ENCODE peak calls at places on chromosomes 1 and 21, in seven cellular contexts. L, D, V, J, O, B and Q are unnamed samples.

GRCh38 chr21:42061866-42062542 is 9.1 kb upstream of the UMODL1 start:
- DNase-seq in L (peak; percentile 89), D (no peak), V (peak; percentile 61), J (no peak), O (peak; percentile 65), B (no peak), Q (peak; percentile 45)

GRCh38 chr1:71087060-71087459 is 6.2 kb upstream of the ZRANB2 start:
- DNase-seq in L (no peak), D (no peak), V (no peak), J (no peak), O (no peak), B (no peak), Q (no peak)

GRCh38 chr1:201476670-201477344 is 7.8 kb upstream of the PHLDA3 start:
- DNase-seq in L (no peak), D (no peak), V (no peak), J (no peak), O (no peak), B (no peak), Q (no peak)

GRCh38 chr1:38941527-38942019 is at the start of gene RHBDL2:
- DNase-seq in L (no peak), D (no peak), V (no peak), J (no peak), O (no peak), B (no peak), Q (no peak)

GRCh38 chr1:59971464-59971911 is 44.9 kb upstream of the CYP2J2 start:
- DNase-seq in L (peak; percentile 79), D (peak; percentile 75), V (peak; percentile 31), J (peak; percentile 47), O (peak; percentile 14), B (peak; percentile 88), Q (peak; percentile 69)

GRCh38 chr1:8984990-8985389 is 39.3 kb downstream of the CA6 start:
- DNase-seq in L (no peak), D (no peak), V (no peak), J (no peak), O (no peak), B (no peak), Q (no peak)

GRCh38 chr21:23876925-23877558 is 1730.2 kb downstream of the MRPL39 start:
- DNase-seq in L (no peak), D (no peak), V (no peak), J (no peak), O (no peak), B (no peak), Q (no peak)

GRCh38 chr1:184818646-184819045 is 64.0 kb upstream of the EDEM3 start:
- DNase-seq in L (no peak), D (no peak), V (no peak), J (no peak), O (no peak), B (no peak), Q (no peak)

GRCh38 chr1:6960291-6960758 is 175.1 kb downstream of the CAMTA1 start:
- DNase-seq in L (no peak), D (no peak), V (no peak), J (no peak), O (no peak), B (no peak), Q (peak; percentile 70)

GRCh38 chr1:184445997-184446396 is 59.2 kb downstream of the C1orf21 start:
- DNase-seq in L (no peak), D (no peak), V (no peak), J (no peak), O (no peak), B (no peak), Q (no peak)

GRCh38 chr1:227894831-227895451 is 52.8 kb downstream of the WNT9A start:
- DNase-seq in L (no peak), D (no peak), V (no peak), J (no peak), O (no peak), B (no peak), Q (no peak)

GRCh38 chr1:23169727-23170335 is 1.2 kb upstream of the LUZP1 start:
- DNase-seq in L (no peak), D (peak; percentile 42), V (no peak), J (no peak), O (no peak), B (peak; percentile 76), Q (no peak)

GRCh38 chr1:196393742-196394141 is 214.5 kb downstream of the KCNT2 start:
- DNase-seq in L (no peak), D (no peak), V (no peak), J (no peak), O (no peak), B (no peak), Q (no peak)

GRCh38 chr1:63693956-63694607 is 79.7 kb upstream of the ROR1 start:
- DNase-seq in L (peak; percentile 10), D (peak; percentile 26), V (no peak), J (no peak), O (no peak), B (no peak), Q (no peak)

GRCh38 chr1:209585197-209585596 is 1.7 kb downstream of the CAMK1G start:
- DNase-seq in L (no peak), D (no peak), V (no peak), J (no peak), O (no peak), B (no peak), Q (no peak)

GRCh38 chr1:145988773-145989172 is 7.6 kb downstream of the TXNIP start:
- DNase-seq in L (no peak), D (no peak), V (no peak), J (peak; percentile 26), O (no peak), B (no peak), Q (no peak)

GRCh38 chr21:45998276-45998701 is 16.7 kb downstream of the COL6A1 start:
- DNase-seq in L (no peak), D (no peak), V (no peak), J (peak; percentile 33), O (no peak), B (peak; percentile 11), Q (no peak)

GRCh38 chr1:168007691-168008090 is 70.8 kb upstream of the MPC2 start:
- DNase-seq in L (no peak), D (no peak), V (no peak), J (no peak), O (no peak), B (no peak), Q (no peak)

GRCh38 chr1:186643600-186643999 is 36.6 kb downstream of the PTGS2 start:
- DNase-seq in L (no peak), D (no peak), V (no peak), J (no peak), O (no peak), B (no peak), Q (no peak)

GRCh38 chr1:160177231-160177630 is 13.1 kb upstream of the CASQ1 start:
- DNase-seq in L (no peak), D (no peak), V (no peak), J (no peak), O (no peak), B (no peak), Q (no peak)

GRCh38 chr1:181936768-181937581 is 124.5 kb downstream of the ZNF648 start:
- DNase-seq in L (peak; percentile 82), D (peak; percentile 73), V (no peak), J (no peak), O (peak; percentile 3), B (peak; percentile 72), Q (peak; percentile 93)

GRCh38 chr1:26317612-26318337 is at the start of gene CD52:
- DNase-seq in L (no peak), D (peak; percentile 82), V (peak; percentile 45), J (peak; percentile 87), O (peak; percentile 62), B (no peak), Q (no peak)

GRCh38 chr1:63787875-63788274 is 14.1 kb downstream of the ROR1 start:
- DNase-seq in L (peak; percentile 20), D (no peak), V (no peak), J (no peak), O (no peak), B (no peak), Q (no peak)

GRCh38 chr1:24679725-24680124 is 36.6 kb downstream of the SRRM1 start:
- DNase-seq in L (no peak), D (no peak), V (no peak), J (no peak), O (no peak), B (no peak), Q (no peak)

GRCh38 chr1:61640531-61641125 is 84.3 kb downstream of the TM2D1 start:
- DNase-seq in L (no peak), D (no peak), V (no peak), J (no peak), O (no peak), B (no peak), Q (peak; percentile 43)

GRCh38 chr1:84370831-84371394 is 27.4 kb upstream of the DNASE2B start:
- DNase-seq in L (peak; percentile 34), D (no peak), V (no peak), J (no peak), O (no peak), B (no peak), Q (peak; percentile 97)

GRCh38 chr21:35984654-35985366 is 75.5 kb downstream of the SETD4 start:
- DNase-seq in L (no peak), D (no peak), V (no peak), J (no peak), O (no peak), B (no peak), Q (no peak)

GRCh38 chr1:6157132-6157527 is 23.0 kb downstream of the CHD5 start:
- DNase-seq in L (no peak), D (no peak), V (no peak), J (no peak), O (no peak), B (no peak), Q (no peak)

GRCh38 chr1:245585252-245585959 is 430.6 kb downstream of the KIF26B start:
- DNase-seq in L (no peak), D (no peak), V (no peak), J (no peak), O (no peak), B (no peak), Q (no peak)

GRCh38 chr1:36421649-36422048 is 23.9 kb upstream of the LSM10 start:
- DNase-seq in L (no peak), D (no peak), V (no peak), J (no peak), O (no peak), B (no peak), Q (no peak)